ENCODE peak calls at places on chromosomes 1 and 21, in five cellular contexts. R is A549; V is midbrain; L is coronary artery; Z is central memory CD4-positive, alpha-beta T cell. G is an unnamed sample.

GRCh38 chr1:7250176-7250575 is 464.9 kb downstream of the CAMTA1 start:
- DNase-seq in R (no peak), V (no peak), L (no peak), Z (no peak), G (no peak)

GRCh38 chr1:163999131-163999530 is 559.9 kb upstream of the PBX1 start:
- DNase-seq in R (no peak), V (no peak), L (no peak), Z (no peak), G (no peak)

GRCh38 chr1:215895893-215896292 is 328.8 kb downstream of the KCTD3 start:
- DNase-seq in R (no peak), V (no peak), L (no peak), Z (no peak), G (no peak)

GRCh38 chr21:15272171-15272570 is 207.4 kb upstream of the NRIP1 start:
- DNase-seq in R (no peak), V (no peak), L (no peak), Z (no peak), G (no peak)

GRCh38 chr1:163166886-163167555 is 35.7 kb downstream of the RGS5 start:
- DNase-seq in R (no peak), V (no peak), L (no peak), Z (no peak), G (no peak)

GRCh38 chr1:185074307-185074706 is 28.9 kb downstream of the RNF2 start:
- DNase-seq in R (no peak), V (no peak), L (no peak), Z (no peak), G (no peak)

GRCh38 chr1:36705629-36706028 is 222.9 kb upstream of the CSF3R start:
- DNase-seq in R (peak), V (no peak), L (no peak), Z (no peak), G (no peak)

GRCh38 chr1:180644526-180645206 is 12.8 kb downstream of the XPR1 start:
- DNase-seq in R (no peak), V (no peak), L (no peak), Z (no peak), G (no peak)

GRCh38 chr1:163472267-163472666 is 150.5 kb downstream of the NUF2 start:
- DNase-seq in R (no peak), V (no peak), L (no peak), Z (no peak), G (no peak)

GRCh38 chr1:206761369-206761768 is 9.2 kb upstream of the IL19 start:
- DNase-seq in R (no peak), V (no peak), L (no peak), Z (no peak), G (no peak)

GRCh38 chr1:152052606-152053005 is 15.8 kb upstream of the S100A11 start:
- DNase-seq in R (peak), V (peak), L (peak), Z (peak), G (peak)

GRCh38 chr1:113538225-113538624 is 147.9 kb downstream of the MAGI3 start:
- DNase-seq in R (no peak), V (no peak), L (no peak), Z (no peak), G (no peak)

GRCh38 chr1:71721532-71721931 is 560.8 kb downstream of the NEGR1 start:
- DNase-seq in R (no peak), V (no peak), L (no peak), Z (no peak), G (no peak)

GRCh38 chr1:152109998-152110294 is 5.3 kb downstream of the TCHH start:
- DNase-seq in R (peak), V (no peak), L (no peak), Z (no peak), G (no peak)

GRCh38 chr1:155993595-155993994 is 15.2 kb upstream of the ARHGEF2 start:
- DNase-seq in R (no peak), V (no peak), L (no peak), Z (no peak), G (no peak)

GRCh38 chr1:182206628-182207239 is 145.2 kb upstream of the ZNF648 start:
- DNase-seq in R (no peak), V (no peak), L (peak), Z (no peak), G (no peak)

GRCh38 chr1:223540485-223541106 is 124.9 kb downstream of the CAPN8 start:
- DNase-seq in R (no peak), V (no peak), L (no peak), Z (no peak), G (no peak)

GRCh38 chr21:46603228-46603627 is 1.7 kb downstream of the S100B start:
- DNase-seq in R (no peak), V (peak), L (no peak), Z (no peak), G (no peak)

GRCh38 chr1:245154429-245155185 is at the start of gene KIF26B:
- DNase-seq in R (peak), V (no peak), L (no peak), Z (no peak), G (no peak)

GRCh38 chr1:12600335-12600734 is 17.7 kb downstream of the DHRS3 start:
- DNase-seq in R (no peak), V (no peak), L (no peak), Z (no peak), G (no peak)

GRCh38 chr21:30831194-30831765 is 1.7 kb upstream of the KRTAP7-1 start:
- DNase-seq in R (peak), V (no peak), L (no peak), Z (peak), G (peak)

GRCh38 chr1:222815367-222815765 is 527 bp downstream of the DISP1 start:
- DNase-seq in R (peak), V (no peak), L (no peak), Z (no peak), G (no peak)

GRCh38 chr21:38651570-38651969 is 153.3 kb upstream of the ERG start:
- DNase-seq in R (no peak), V (no peak), L (no peak), Z (no peak), G (no peak)

G was measured in mucosa of descending colon.